ENCODE peak calls at places on chromosome 2, in seven cellular contexts. Y is breast epithelium; H is HEK293T; C is foreskin fibroblast; E is frontal cortex; F is OCI-LY7; Z is CD4-positive, CD25-positive, alpha-beta regulatory T cell. S is an unnamed sample.

GRCh38 chr2:86032861-86033595 is 72.7 kb downstream of the POLR1A start:
- DNase-seq in Y (no peak), H (no peak), C (no peak), E (no peak), F (no peak), Z (no peak), S (no peak)

GRCh38 chr2:224668123-224668909 is 47.8 kb downstream of the CCDC195 start:
- DNase-seq in Y (no peak), H (peak; percentile 16), C (no peak), E (no peak), F (no peak), Z (no peak), S (no peak)

GRCh38 chr2:66733361-66733760 is 298.4 kb downstream of the MEIS1 start:
- DNase-seq in Y (no peak), H (no peak), C (no peak), E (no peak), F (no peak), Z (no peak), S (no peak)

GRCh38 chr2:71505770-71506140 is 52.4 kb downstream of the DYSF start:
- DNase-seq in Y (no peak), H (no peak), C (no peak), E (no peak), F (no peak), Z (no peak), S (no peak)

GRCh38 chr2:97805776-97806175 is 92.4 kb downstream of the ZAP70 start:
- DNase-seq in Y (no peak), H (no peak), C (no peak), E (no peak), F (no peak), Z (no peak), S (no peak)

GRCh38 chr2:85747441-85747840 is 6.3 kb upstream of the ATOH8 start:
- DNase-seq in Y (no peak), H (no peak), C (no peak), E (no peak), F (no peak), Z (no peak), S (no peak)

GRCh38 chr2:204900487-204900886 is 355.2 kb downstream of the PARD3B start:
- DNase-seq in Y (no peak), H (no peak), C (no peak), E (no peak), F (no peak), Z (no peak), S (no peak)

GRCh38 chr2:239268082-239268481 is 132.7 kb downstream of the HDAC4 start:
- DNase-seq in Y (peak; percentile 77), H (no peak), C (no peak), E (no peak), F (no peak), Z (no peak), S (no peak)

GRCh38 chr2:163554864-163555263 is 180.9 kb downstream of the FIGN start:
- DNase-seq in Y (no peak), H (no peak), C (no peak), E (no peak), F (no peak), Z (no peak), S (no peak)

GRCh38 chr2:230982528-230982927 is 13.4 kb upstream of the SPATA3 start:
- DNase-seq in Y (no peak), H (no peak), C (no peak), E (no peak), F (no peak), Z (no peak), S (no peak)

GRCh38 chr2:10773841-10774341 is 38.7 kb downstream of the PDIA6 start:
- DNase-seq in Y (no peak), H (no peak), C (no peak), E (no peak), F (no peak), Z (no peak), S (no peak)

GRCh38 chr2:47429795-47430194 is 26.8 kb downstream of the MSH2 start:
- DNase-seq in Y (no peak), H (no peak), C (peak; percentile 50), E (no peak), F (no peak), Z (no peak), S (no peak)

GRCh38 chr2:23268467-23269263 is 116.3 kb upstream of the KLHL29 start:
- DNase-seq in Y (no peak), H (no peak), C (no peak), E (no peak), F (no peak), Z (no peak), S (no peak)

GRCh38 chr2:37156071-37156856 is 516 bp downstream of the EIF2AK2 start:
- DNase-seq in Y (no peak), H (peak; percentile 55), C (peak; percentile 22), E (no peak), F (peak; percentile 10), Z (peak; percentile 36), S (peak; percentile 68)